ENCODE peak calls at places on chromosome 22, in nine cellular contexts. B is cardiac muscle cell, M is dorsolateral prefrontal cortex, L is IMR-90, A is HFFc6, I is tibial nerve, E is AG10803, F is cardiac fibroblast, P is astrocyte of the spinal cord. C is an unnamed sample.
A peak's percentile ranks its signal among the peaks of the same experiment; 100 is the strongest.

GRCh38 chr22:26302726-26303125 is 126.3 kb upstream of the ASPHD2 start:
- DNase-seq in B (no peak), M (no peak), L (no peak), A (no peak), I (no peak), E (no peak), F (no peak), P (no peak), C (no peak)

GRCh38 chr22:29840498-29840897 is 2.4 kb upstream of the ASCC2 start:
- DNase-seq in B (no peak), M (no peak), L (no peak), A (peak; percentile 49), I (no peak), E (peak; percentile 39), F (peak; percentile 27), P (no peak), C (no peak)

GRCh38 chr22:33005476-33005875 is 52.7 kb downstream of the SYN3 start:
- DNase-seq in B (no peak), M (no peak), L (no peak), A (no peak), I (no peak), E (no peak), F (no peak), P (no peak), C (no peak)

GRCh38 chr22:31230871-31231621 is 18.9 kb downstream of the LIMK2 start:
- DNase-seq in B (peak; percentile 82), M (peak; percentile 54), L (peak; percentile 74), A (peak; percentile 53), I (peak; percentile 59), E (peak; percentile 65), F (peak; percentile 75), P (peak; percentile 68), C (no peak)

GRCh38 chr22:33823552-33823951 is 96.7 kb downstream of the LARGE1 start:
- DNase-seq in B (peak; percentile 23), M (no peak), L (peak; percentile 45), A (no peak), I (no peak), E (no peak), F (peak; percentile 46), P (peak; percentile 3), C (no peak)

GRCh38 chr22:35838849-35839646 is 121.4 kb downstream of the APOL5 start:
- DNase-seq in B (peak; percentile 74), M (no peak), L (peak; percentile 82), A (peak; percentile 76), I (peak; percentile 57), E (peak; percentile 77), F (peak; percentile 84), P (peak; percentile 79), C (no peak)

GRCh38 chr22:19132693-19133400 is 1.7 kb downstream of the TSSK2 start:
- DNase-seq in B (no peak), M (no peak), L (no peak), A (no peak), I (no peak), E (no peak), F (no peak), P (no peak), C (no peak)

GRCh38 chr22:50059185-50059880 is 1.2 kb upstream of the TTLL8 start:
- DNase-seq in B (peak; percentile 78), M (no peak), L (peak; percentile 20), A (no peak), I (no peak), E (peak; percentile 40), F (peak; percentile 40), P (no peak), C (no peak)

GRCh38 chr22:27680636-27681035 is 120.9 kb downstream of the MN1 start:
- DNase-seq in B (no peak), M (no peak), L (no peak), A (no peak), I (no peak), E (no peak), F (no peak), P (no peak), C (no peak)

GRCh38 chr22:32318361-32318760 is 39.3 kb upstream of the RFPL3 start:
- DNase-seq in B (no peak), M (no peak), L (no peak), A (no peak), I (no peak), E (no peak), F (no peak), P (no peak), C (no peak)

GRCh38 chr22:30282616-30283046 is 6.7 kb downstream of the CASTOR1 start:
- DNase-seq in B (no peak), M (no peak), L (no peak), A (no peak), I (no peak), E (no peak), F (no peak), P (no peak), C (no peak)

GRCh38 chr22:30838111-30838510 is 130.5 kb downstream of the MORC2 start:
- DNase-seq in B (peak; percentile 3), M (no peak), L (peak; percentile 28), A (no peak), I (no peak), E (no peak), F (peak; percentile 70), P (no peak), C (no peak)

GRCh38 chr22:35349704-35350538 is 31.0 kb upstream of the HMOX1 start:
- DNase-seq in B (peak; percentile 31), M (no peak), L (peak; percentile 37), A (no peak), I (no peak), E (peak; percentile 43), F (no peak), P (peak; percentile 47), C (no peak)

GRCh38 chr22:27937453-27937852 is 18.4 kb upstream of the PITPNB start:
- DNase-seq in B (peak; percentile 18), M (no peak), L (no peak), A (peak; percentile 8), I (no peak), E (no peak), F (no peak), P (no peak), C (no peak)

GRCh38 chr22:49404020-49404419 is 423.7 kb downstream of the BRD1 start:
- DNase-seq in B (no peak), M (peak; percentile 21), L (no peak), A (no peak), I (no peak), E (no peak), F (no peak), P (no peak), C (peak; percentile 52)

GRCh38 chr22:39265143-39265542 is 20.4 kb upstream of the PDGFB start:
- DNase-seq in B (no peak), M (no peak), L (no peak), A (no peak), I (no peak), E (no peak), F (no peak), P (no peak), C (no peak)

GRCh38 chr22:50325444-50326224 is 1.2 kb downstream of the DENND6B start:
- DNase-seq in B (no peak), M (no peak), L (no peak), A (no peak), I (no peak), E (no peak), F (no peak), P (no peak), C (no peak)

GRCh38 chr22:17201285-17201945 is 17.8 kb downstream of the ADA2 start:
- DNase-seq in B (peak; percentile 44), M (no peak), L (peak; percentile 18), A (no peak), I (no peak), E (peak; percentile 29), F (peak; percentile 35), P (no peak), C (no peak)

GRCh38 chr22:20430641-20431519 is 6.7 kb downstream of the SCARF2 start:
- DNase-seq in B (no peak), M (no peak), L (no peak), A (no peak), I (no peak), E (peak; percentile 48), F (no peak), P (no peak), C (peak; percentile 90)
- TF ChIP-seq CTCF in B (no peak), M (peak; percentile 15), L (no peak), A (peak; percentile 41), I (peak; percentile 12), E (peak; percentile 30), F (no peak), P (peak; percentile 44), C (peak; percentile 64)

DNA sequence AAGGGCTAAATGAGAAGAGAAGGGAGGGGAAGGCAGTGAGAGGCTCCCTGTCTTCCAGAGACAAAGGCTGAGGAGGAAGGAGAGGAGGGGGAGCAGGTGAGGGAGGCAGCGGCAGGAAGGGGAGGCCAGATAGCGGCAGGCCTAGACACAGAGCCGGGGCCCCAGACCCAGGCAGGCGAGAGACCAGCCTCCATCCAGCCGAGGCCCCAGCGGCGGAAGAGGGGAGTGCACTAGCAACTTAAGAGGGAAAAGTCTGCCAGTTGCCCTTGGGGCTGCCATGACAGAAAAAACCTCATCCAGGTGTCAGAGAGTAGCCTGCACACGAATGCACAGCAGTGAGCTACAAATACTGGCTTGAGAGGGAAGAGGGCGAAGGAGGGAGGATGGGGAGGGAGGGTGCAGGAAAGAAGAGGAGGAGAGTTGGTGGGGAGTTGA is 46.7 kb downstream of the IGLL1 start:
- DNase-seq in B (peak; percentile 61), M (peak; percentile 23), L (peak; percentile 10), A (no peak), I (no peak), E (no peak), F (no peak), P (no peak), C (peak; percentile 62)
- TF ChIP-seq CTCF in B (peak; percentile 52), M (no peak), L (peak; percentile 29), A (no peak), I (no peak), E (peak; percentile 29), F (peak; percentile 26), P (peak; percentile 61), C (peak; percentile 66)

DNA sequence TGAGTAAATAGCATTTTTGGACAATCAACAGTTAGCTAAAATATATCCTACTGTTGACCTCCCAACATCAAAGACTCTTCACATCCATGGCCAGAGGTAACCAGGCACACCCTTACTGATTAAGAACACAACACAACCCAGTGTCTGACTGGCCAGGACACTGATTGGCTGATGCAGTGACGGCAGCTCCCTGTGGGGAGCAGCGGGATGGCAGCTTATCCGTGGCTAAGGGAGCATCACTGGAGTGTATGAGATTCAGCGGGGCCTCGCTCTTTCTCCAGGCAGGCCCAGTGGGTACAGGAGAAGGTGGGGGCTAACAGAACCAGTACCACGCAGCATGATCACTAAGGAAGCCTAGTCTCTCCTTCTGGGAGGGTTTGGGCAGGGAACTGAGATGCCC is 10.3 kb upstream of the IL2RB start:
- DNase-seq in B (no peak), M (no peak), L (no peak), A (no peak), I (no peak), E (no peak), F (no peak), P (no peak), C (peak; percentile 43)
- TF ChIP-seq CTCF in B (no peak), M (no peak), L (no peak), A (peak; percentile 6), I (no peak), E (no peak), F (no peak), P (no peak), C (no peak)

DNA sequence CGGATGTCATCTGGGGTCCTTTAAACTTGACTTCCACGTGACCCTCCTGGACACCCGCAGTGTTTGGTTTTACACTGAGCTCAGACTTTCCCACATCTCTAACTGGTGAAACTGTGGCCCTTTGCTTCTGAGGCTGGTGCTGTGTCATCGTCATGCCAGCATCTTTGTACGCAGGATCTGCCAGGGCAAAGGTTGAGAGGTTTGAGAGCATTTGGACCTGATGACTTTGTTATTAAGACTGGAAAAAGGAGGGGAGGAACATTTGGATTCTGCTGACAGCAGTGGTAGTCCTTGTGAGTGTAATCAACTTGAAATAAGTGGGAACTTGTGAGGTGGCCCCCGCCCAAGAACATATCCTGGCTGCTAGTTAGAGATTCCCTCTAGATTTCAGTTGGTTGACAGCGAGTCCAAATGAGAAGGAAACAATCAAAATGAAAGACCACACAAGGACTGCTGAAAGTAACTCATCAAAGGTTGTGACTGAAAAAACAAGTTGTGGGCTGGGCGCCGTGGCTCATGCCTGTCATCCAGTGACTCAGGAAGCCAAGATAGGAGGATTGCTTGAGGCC is 102.5 kb downstream of the KIAA1671 start:
- DNase-seq in B (no peak), M (no peak), L (no peak), A (no peak), I (peak; percentile 74), E (no peak), F (no peak), P (no peak), C (no peak)
- TF ChIP-seq CTCF in B (no peak), M (no peak), L (no peak), A (no peak), I (no peak), E (no peak), F (no peak), P (no peak), C (no peak)